ENCODE peak calls at places on chromosomes 3 and 15, in eight cellular contexts. U is neural crest cell; Y is RWPE2; W is LHCN-M2; G is upper lobe of right lung; S is mesothelial cell of epicardium; H is progenitor cell of endocrine pancreas; T is effector memory CD8-positive, alpha-beta T cell. I is an unnamed sample.

GRCh38 chr3:53230041-53230621 is 25.7 kb downstream of the TKT start:
- DNase-seq in G (peak; percentile 47), W (no peak), Y (no peak), U (no peak), H (no peak), T (no peak), S (no peak), I (no peak)

GRCh38 chr3:153785901-153786300 is 335.3 kb upstream of the ARHGEF26 start:
- DNase-seq in U (no peak), H (no peak), Y (no peak), S (no peak), T (no peak), W (peak; percentile 10), G (no peak), I (no peak)

GRCh38 chr15:73994912-73995622 is 551 bp downstream of the PML start:
- DNase-seq in T (no peak), W (no peak), S (no peak), Y (no peak), U (no peak), G (peak; percentile 77), H (no peak), I (no peak)

GRCh38 chr3:181103605-181104004 is 114.1 kb upstream of the DNAJC19 start:
- DNase-seq in W (no peak), G (no peak), T (no peak), H (no peak), Y (no peak), U (peak; percentile 16), S (no peak), I (no peak)

GRCh38 chr3:133472242-133472641 is 72.4 kb downstream of the BFSP2 start:
- DNase-seq in W (no peak), T (no peak), G (no peak), S (no peak), H (no peak), Y (no peak), U (peak; percentile 18), I (no peak)

GRCh38 chr3:194540268-194540937 is 53.6 kb upstream of the ATP13A3 start:
- DNase-seq in T (no peak), U (no peak), H (no peak), W (no peak), Y (no peak), G (no peak), S (no peak), I (no peak)

GRCh38 chr3:45807645-45808540 is 11.6 kb upstream of the SLC6A20 start:
- DNase-seq in W (peak; percentile 57), Y (no peak), T (no peak), U (no peak), H (no peak), G (no peak), S (no peak), I (no peak)

GRCh38 chr15:71066983-71067382 is 48.3 kb upstream of the THSD4 start:
- DNase-seq in W (peak; percentile 79), U (no peak), Y (no peak), H (no peak), S (no peak), G (no peak), T (no peak), I (no peak)

GRCh38 chr3:148202386-148202785 is 495.3 kb upstream of the AGTR1 start:
- DNase-seq in U (no peak), H (no peak), W (no peak), T (no peak), Y (no peak), G (no peak), S (no peak), I (no peak)

GRCh38 chr3:144921710-144922109 is 950.1 kb downstream of the DIPK2A start:
- DNase-seq in W (no peak), H (no peak), T (no peak), G (no peak), Y (no peak), U (no peak), S (no peak), I (no peak)